ENCODE peak calls at places on chromosomes 2 and 18, in nine cellular contexts. One of them, this sample, is unnamed.

GRCh38 chr2:37614061-37614802 is 57.2 kb downstream of the CDC42EP3 start:
- DNase-seq in fibroblast of pulmonary artery: peak; percentile 87
- DNase-seq in NCI-H2029: no peak
- DNase-seq in activated gamma-delta T cell treated with anti-CD3 and anti-CD28 coated beads, Interleukin-2, amount 50 U/mL, for 16 hours: no peak
- DNase-seq in SHP77: no peak
- DNase-seq in stimulated activated CD8-positive, alpha-beta memory T cell treated with anti-CD3 and anti-CD28 coated beads, Interleukin-15, amount 100 ng/mL, for 24 hours: no peak
- DNase-seq in HuH-7: no peak
- DNase-seq in lower lobe of right lung: no peak
- DNase-seq in stimulated activated CD4-positive, alpha-beta T cell treated with anti-CD3 and anti-CD28 coated beads, Interleukin-15, amount 100 ng/mL, for 1 hour: no peak
- DNase-seq in this sample: no peak

GRCh38 chr18:43574974-43575373 is 297.7 kb upstream of the SYT4 start:
- DNase-seq in lower lobe of right lung: no peak
- DNase-seq in SHP77: no peak
- DNase-seq in stimulated activated CD8-positive, alpha-beta memory T cell treated with anti-CD3 and anti-CD28 coated beads, Interleukin-15, amount 100 ng/mL, for 24 hours: no peak
- DNase-seq in stimulated activated CD4-positive, alpha-beta T cell treated with anti-CD3 and anti-CD28 coated beads, Interleukin-15, amount 100 ng/mL, for 1 hour: no peak
- DNase-seq in HuH-7: no peak
- DNase-seq in activated gamma-delta T cell treated with anti-CD3 and anti-CD28 coated beads, Interleukin-2, amount 50 U/mL, for 16 hours: no peak
- DNase-seq in NCI-H2029: no peak
- DNase-seq in fibroblast of pulmonary artery: no peak
- DNase-seq in this sample: no peak

GRCh38 chr2:235568431-235568830 is 74.6 kb downstream of the AGAP1 start:
- DNase-seq in lower lobe of right lung: no peak
- DNase-seq in HuH-7: no peak
- DNase-seq in fibroblast of pulmonary artery: no peak
- DNase-seq in activated gamma-delta T cell treated with anti-CD3 and anti-CD28 coated beads, Interleukin-2, amount 50 U/mL, for 16 hours: no peak
- DNase-seq in stimulated activated CD4-positive, alpha-beta T cell treated with anti-CD3 and anti-CD28 coated beads, Interleukin-15, amount 100 ng/mL, for 1 hour: no peak
- DNase-seq in NCI-H2029: no peak
- DNase-seq in SHP77: no peak
- DNase-seq in stimulated activated CD8-positive, alpha-beta memory T cell treated with anti-CD3 and anti-CD28 coated beads, Interleukin-15, amount 100 ng/mL, for 24 hours: no peak
- DNase-seq in this sample: no peak

GRCh38 chr18:23578891-23579653 is 7.2 kb downstream of the NPC1 start:
- DNase-seq in fibroblast of pulmonary artery: peak; percentile 60
- DNase-seq in lower lobe of right lung: no peak
- DNase-seq in activated gamma-delta T cell treated with anti-CD3 and anti-CD28 coated beads, Interleukin-2, amount 50 U/mL, for 16 hours: no peak
- DNase-seq in SHP77: no peak
- DNase-seq in HuH-7: no peak
- DNase-seq in NCI-H2029: no peak
- DNase-seq in stimulated activated CD4-positive, alpha-beta T cell treated with anti-CD3 and anti-CD28 coated beads, Interleukin-15, amount 100 ng/mL, for 1 hour: no peak
- DNase-seq in stimulated activated CD8-positive, alpha-beta memory T cell treated with anti-CD3 and anti-CD28 coated beads, Interleukin-15, amount 100 ng/mL, for 24 hours: no peak
- DNase-seq in this sample: no peak

GRCh38 chr2:41941831-41942230 is 106.0 kb upstream of the PKDCC start:
- DNase-seq in fibroblast of pulmonary artery: peak; percentile 57
- DNase-seq in HuH-7: no peak
- DNase-seq in NCI-H2029: no peak
- DNase-seq in stimulated activated CD8-positive, alpha-beta memory T cell treated with anti-CD3 and anti-CD28 coated beads, Interleukin-15, amount 100 ng/mL, for 24 hours: no peak
- DNase-seq in activated gamma-delta T cell treated with anti-CD3 and anti-CD28 coated beads, Interleukin-2, amount 50 U/mL, for 16 hours: no peak
- DNase-seq in stimulated activated CD4-positive, alpha-beta T cell treated with anti-CD3 and anti-CD28 coated beads, Interleukin-15, amount 100 ng/mL, for 1 hour: no peak
- DNase-seq in lower lobe of right lung: no peak
- DNase-seq in SHP77: no peak
- DNase-seq in this sample: no peak

GRCh38 chr2:96816836-96817702 is 1.0 kb downstream of the CNNM3 start:
- DNase-seq in NCI-H2029: no peak
- DNase-seq in stimulated activated CD4-positive, alpha-beta T cell treated with anti-CD3 and anti-CD28 coated beads, Interleukin-15, amount 100 ng/mL, for 1 hour: no peak
- DNase-seq in fibroblast of pulmonary artery: peak; percentile 26
- DNase-seq in lower lobe of right lung: no peak
- DNase-seq in HuH-7: peak; percentile 34
- DNase-seq in stimulated activated CD8-positive, alpha-beta memory T cell treated with anti-CD3 and anti-CD28 coated beads, Interleukin-15, amount 100 ng/mL, for 24 hours: no peak
- DNase-seq in SHP77: no peak
- DNase-seq in activated gamma-delta T cell treated with anti-CD3 and anti-CD28 coated beads, Interleukin-2, amount 50 U/mL, for 16 hours: no peak
- DNase-seq in this sample: no peak

GRCh38 chr2:85183078-85183477 is 49.9 kb downstream of the TCF7L1 start:
- DNase-seq in fibroblast of pulmonary artery: no peak
- DNase-seq in stimulated activated CD8-positive, alpha-beta memory T cell treated with anti-CD3 and anti-CD28 coated beads, Interleukin-15, amount 100 ng/mL, for 24 hours: no peak
- DNase-seq in stimulated activated CD4-positive, alpha-beta T cell treated with anti-CD3 and anti-CD28 coated beads, Interleukin-15, amount 100 ng/mL, for 1 hour: no peak
- DNase-seq in SHP77: no peak
- DNase-seq in activated gamma-delta T cell treated with anti-CD3 and anti-CD28 coated beads, Interleukin-2, amount 50 U/mL, for 16 hours: no peak
- DNase-seq in HuH-7: no peak
- DNase-seq in lower lobe of right lung: no peak
- DNase-seq in NCI-H2029: no peak
- DNase-seq in this sample: no peak

GRCh38 chr2:233033672-233034071 is 1.2 kb downstream of the NEU2 start:
- DNase-seq in stimulated activated CD8-positive, alpha-beta memory T cell treated with anti-CD3 and anti-CD28 coated beads, Interleukin-15, amount 100 ng/mL, for 24 hours: no peak
- DNase-seq in NCI-H2029: no peak
- DNase-seq in lower lobe of right lung: no peak
- DNase-seq in stimulated activated CD4-positive, alpha-beta T cell treated with anti-CD3 and anti-CD28 coated beads, Interleukin-15, amount 100 ng/mL, for 1 hour: no peak
- DNase-seq in SHP77: no peak
- DNase-seq in fibroblast of pulmonary artery: no peak
- DNase-seq in HuH-7: no peak
- DNase-seq in activated gamma-delta T cell treated with anti-CD3 and anti-CD28 coated beads, Interleukin-2, amount 50 U/mL, for 16 hours: no peak
- DNase-seq in this sample: no peak

GRCh38 chr2:101630224-101630949 is 67.1 kb upstream of the MAP4K4 start:
- DNase-seq in SHP77: peak; percentile 24
- DNase-seq in lower lobe of right lung: peak; percentile 76
- DNase-seq in stimulated activated CD4-positive, alpha-beta T cell treated with anti-CD3 and anti-CD28 coated beads, Interleukin-15, amount 100 ng/mL, for 1 hour: no peak
- DNase-seq in fibroblast of pulmonary artery: no peak
- DNase-seq in HuH-7: no peak
- DNase-seq in NCI-H2029: peak; percentile 91
- DNase-seq in activated gamma-delta T cell treated with anti-CD3 and anti-CD28 coated beads, Interleukin-2, amount 50 U/mL, for 16 hours: no peak
- DNase-seq in stimulated activated CD8-positive, alpha-beta memory T cell treated with anti-CD3 and anti-CD28 coated beads, Interleukin-15, amount 100 ng/mL, for 24 hours: no peak
- DNase-seq in this sample: no peak

GRCh38 chr2:71566271-71566858 is 113.0 kb downstream of the DYSF start:
- DNase-seq in fibroblast of pulmonary artery: no peak
- DNase-seq in activated gamma-delta T cell treated with anti-CD3 and anti-CD28 coated beads, Interleukin-2, amount 50 U/mL, for 16 hours: no peak
- DNase-seq in SHP77: no peak
- DNase-seq in lower lobe of right lung: no peak
- DNase-seq in stimulated activated CD4-positive, alpha-beta T cell treated with anti-CD3 and anti-CD28 coated beads, Interleukin-15, amount 100 ng/mL, for 1 hour: no peak
- DNase-seq in stimulated activated CD8-positive, alpha-beta memory T cell treated with anti-CD3 and anti-CD28 coated beads, Interleukin-15, amount 100 ng/mL, for 24 hours: no peak
- DNase-seq in NCI-H2029: no peak
- DNase-seq in HuH-7: no peak
- DNase-seq in this sample: no peak

GRCh38 chr2:216082388-216082733 is 642 bp downstream of the TMEM169 start:
- DNase-seq in stimulated activated CD4-positive, alpha-beta T cell treated with anti-CD3 and anti-CD28 coated beads, Interleukin-15, amount 100 ng/mL, for 1 hour: no peak
- DNase-seq in SHP77: peak; percentile 14
- DNase-seq in activated gamma-delta T cell treated with anti-CD3 and anti-CD28 coated beads, Interleukin-2, amount 50 U/mL, for 16 hours: no peak
- DNase-seq in stimulated activated CD8-positive, alpha-beta memory T cell treated with anti-CD3 and anti-CD28 coated beads, Interleukin-15, amount 100 ng/mL, for 24 hours: no peak
- DNase-seq in fibroblast of pulmonary artery: no peak
- DNase-seq in NCI-H2029: no peak
- DNase-seq in HuH-7: no peak
- DNase-seq in lower lobe of right lung: no peak
- DNase-seq in this sample: no peak

GRCh38 chr2:63780483-63781155 is 61.1 kb upstream of the UGP2 start:
- DNase-seq in lower lobe of right lung: no peak
- DNase-seq in fibroblast of pulmonary artery: no peak
- DNase-seq in SHP77: no peak
- DNase-seq in HuH-7: no peak
- DNase-seq in activated gamma-delta T cell treated with anti-CD3 and anti-CD28 coated beads, Interleukin-2, amount 50 U/mL, for 16 hours: no peak
- DNase-seq in stimulated activated CD8-positive, alpha-beta memory T cell treated with anti-CD3 and anti-CD28 coated beads, Interleukin-15, amount 100 ng/mL, for 24 hours: no peak
- DNase-seq in NCI-H2029: no peak
- DNase-seq in stimulated activated CD4-positive, alpha-beta T cell treated with anti-CD3 and anti-CD28 coated beads, Interleukin-15, amount 100 ng/mL, for 1 hour: no peak
- DNase-seq in this sample: no peak

GRCh38 chr2:135055182-135055786 is 3.2 kb downstream of the RAB3GAP1 start:
- DNase-seq in fibroblast of pulmonary artery: peak; percentile 68
- DNase-seq in lower lobe of right lung: no peak
- DNase-seq in SHP77: no peak
- DNase-seq in activated gamma-delta T cell treated with anti-CD3 and anti-CD28 coated beads, Interleukin-2, amount 50 U/mL, for 16 hours: no peak
- DNase-seq in stimulated activated CD8-positive, alpha-beta memory T cell treated with anti-CD3 and anti-CD28 coated beads, Interleukin-15, amount 100 ng/mL, for 24 hours: no peak
- DNase-seq in NCI-H2029: no peak
- DNase-seq in stimulated activated CD4-positive, alpha-beta T cell treated with anti-CD3 and anti-CD28 coated beads, Interleukin-15, amount 100 ng/mL, for 1 hour: no peak
- DNase-seq in HuH-7: no peak
- DNase-seq in this sample: no peak

GRCh38 chr2:68901199-68901515 is 30.0 kb upstream of the BMP10 start:
- DNase-seq in fibroblast of pulmonary artery: peak; percentile 60
- DNase-seq in stimulated activated CD4-positive, alpha-beta T cell treated with anti-CD3 and anti-CD28 coated beads, Interleukin-15, amount 100 ng/mL, for 1 hour: no peak
- DNase-seq in stimulated activated CD8-positive, alpha-beta memory T cell treated with anti-CD3 and anti-CD28 coated beads, Interleukin-15, amount 100 ng/mL, for 24 hours: no peak
- DNase-seq in SHP77: no peak
- DNase-seq in lower lobe of right lung: no peak
- DNase-seq in HuH-7: no peak
- DNase-seq in NCI-H2029: no peak
- DNase-seq in activated gamma-delta T cell treated with anti-CD3 and anti-CD28 coated beads, Interleukin-2, amount 50 U/mL, for 16 hours: no peak
- DNase-seq in this sample: no peak

GRCh38 chr2:53784431-53784830 is 2.3 kb downstream of the ASB3 start:
- DNase-seq in stimulated activated CD4-positive, alpha-beta T cell treated with anti-CD3 and anti-CD28 coated beads, Interleukin-15, amount 100 ng/mL, for 1 hour: no peak
- DNase-seq in SHP77: no peak
- DNase-seq in fibroblast of pulmonary artery: no peak
- DNase-seq in lower lobe of right lung: no peak
- DNase-seq in activated gamma-delta T cell treated with anti-CD3 and anti-CD28 coated beads, Interleukin-2, amount 50 U/mL, for 16 hours: no peak
- DNase-seq in stimulated activated CD8-positive, alpha-beta memory T cell treated with anti-CD3 and anti-CD28 coated beads, Interleukin-15, amount 100 ng/mL, for 24 hours: no peak
- DNase-seq in HuH-7: no peak
- DNase-seq in NCI-H2029: no peak
- DNase-seq in this sample: no peak

GRCh38 chr2:198408171-198408570 is 603.8 kb downstream of the PLCL1 start:
- DNase-seq in lower lobe of right lung: no peak
- DNase-seq in SHP77: no peak
- DNase-seq in fibroblast of pulmonary artery: no peak
- DNase-seq in HuH-7: no peak
- DNase-seq in NCI-H2029: no peak
- DNase-seq in stimulated activated CD8-positive, alpha-beta memory T cell treated with anti-CD3 and anti-CD28 coated beads, Interleukin-15, amount 100 ng/mL, for 24 hours: no peak
- DNase-seq in activated gamma-delta T cell treated with anti-CD3 and anti-CD28 coated beads, Interleukin-2, amount 50 U/mL, for 16 hours: no peak
- DNase-seq in stimulated activated CD4-positive, alpha-beta T cell treated with anti-CD3 and anti-CD28 coated beads, Interleukin-15, amount 100 ng/mL, for 1 hour: no peak
- DNase-seq in this sample: no peak

GRCh38 chr18:27181726-27182125 is 3.4 kb downstream of the CHST9 start:
- DNase-seq in stimulated activated CD4-positive, alpha-beta T cell treated with anti-CD3 and anti-CD28 coated beads, Interleukin-15, amount 100 ng/mL, for 1 hour: no peak
- DNase-seq in stimulated activated CD8-positive, alpha-beta memory T cell treated with anti-CD3 and anti-CD28 coated beads, Interleukin-15, amount 100 ng/mL, for 24 hours: no peak
- DNase-seq in lower lobe of right lung: no peak
- DNase-seq in HuH-7: no peak
- DNase-seq in NCI-H2029: no peak
- DNase-seq in SHP77: no peak
- DNase-seq in activated gamma-delta T cell treated with anti-CD3 and anti-CD28 coated beads, Interleukin-2, amount 50 U/mL, for 16 hours: no peak
- DNase-seq in fibroblast of pulmonary artery: no peak
- DNase-seq in this sample: no peak

GRCh38 chr2:44495035-44495434 is 133.3 kb downstream of the CAMKMT start:
- DNase-seq in NCI-H2029: no peak
- DNase-seq in activated gamma-delta T cell treated with anti-CD3 and anti-CD28 coated beads, Interleukin-2, amount 50 U/mL, for 16 hours: no peak
- DNase-seq in fibroblast of pulmonary artery: no peak
- DNase-seq in SHP77: no peak
- DNase-seq in stimulated activated CD4-positive, alpha-beta T cell treated with anti-CD3 and anti-CD28 coated beads, Interleukin-15, amount 100 ng/mL, for 1 hour: no peak
- DNase-seq in HuH-7: no peak
- DNase-seq in lower lobe of right lung: no peak
- DNase-seq in stimulated activated CD8-positive, alpha-beta memory T cell treated with anti-CD3 and anti-CD28 coated beads, Interleukin-15, amount 100 ng/mL, for 24 hours: no peak
- DNase-seq in this sample: no peak

GRCh38 chr2:188159484-188159883 is 132.2 kb upstream of the GULP1 start:
- DNase-seq in fibroblast of pulmonary artery: no peak
- DNase-seq in stimulated activated CD8-positive, alpha-beta memory T cell treated with anti-CD3 and anti-CD28 coated beads, Interleukin-15, amount 100 ng/mL, for 24 hours: no peak
- DNase-seq in stimulated activated CD4-positive, alpha-beta T cell treated with anti-CD3 and anti-CD28 coated beads, Interleukin-15, amount 100 ng/mL, for 1 hour: no peak
- DNase-seq in lower lobe of right lung: no peak
- DNase-seq in SHP77: no peak
- DNase-seq in activated gamma-delta T cell treated with anti-CD3 and anti-CD28 coated beads, Interleukin-2, amount 50 U/mL, for 16 hours: no peak
- DNase-seq in HuH-7: no peak
- DNase-seq in NCI-H2029: no peak
- DNase-seq in this sample: no peak